ENCODE peak calls at places on chromosomes 5 and 9, in ten cellular contexts. Y is lower lobe of right lung; B is transverse colon; S is upper lobe of right lung; K is neuronal stem cell; C is adipocyte; Z is PC-9; A is naive thymus-derived CD4-positive, alpha-beta T cell; D is HAP-1; U is CD4-positive, alpha-beta memory T cell. Q is an unnamed sample.

GRCh38 chr9:136728548-136729123 is 14.1 kb downstream of the LCN10 start:
- DNase-seq in Y (peak; percentile 56), B (peak; percentile 31), S (no peak), K (no peak), C (peak; percentile 66), Z (no peak), A (no peak), D (no peak), U (no peak), Q (no peak)

GRCh38 chr5:27876071-27876470 is 837.7 kb upstream of the CDH9 start:
- DNase-seq in Y (no peak), B (no peak), S (no peak), K (no peak), C (no peak), Z (no peak), A (no peak), D (no peak), U (no peak), Q (no peak)

GRCh38 chr9:35666547-35666946 is 1.6 kb upstream of the ARHGEF39 start:
- DNase-seq in Y (no peak), B (no peak), S (no peak), K (no peak), C (no peak), Z (no peak), A (no peak), D (no peak), U (no peak), Q (no peak)

GRCh38 chr5:84239509-84239908 is 145.2 kb downstream of the EDIL3 start:
- DNase-seq in Y (no peak), B (no peak), S (no peak), K (no peak), C (peak; percentile 83), Z (peak; percentile 64), A (no peak), D (no peak), U (no peak), Q (no peak)

GRCh38 chr5:36396640-36397039 is 94.9 kb upstream of the RANBP3L start:
- DNase-seq in Y (no peak), B (no peak), S (no peak), K (no peak), C (no peak), Z (no peak), A (no peak), D (no peak), U (no peak), Q (no peak)

GRCh38 chr5:177471610-177472356 is 1.7 kb downstream of the DBN1 start:
- DNase-seq in Y (no peak), B (no peak), S (peak; percentile 63), K (no peak), C (peak; percentile 45), Z (no peak), A (no peak), D (peak; percentile 30), U (no peak), Q (no peak)

GRCh38 chr5:33313150-33313549 is 127.6 kb upstream of the TARS1 start:
- DNase-seq in Y (no peak), B (peak; percentile 68), S (no peak), K (no peak), C (peak; percentile 72), Z (peak; percentile 81), A (no peak), D (no peak), U (no peak), Q (no peak)

GRCh38 chr5:146967646-146968045 is 89.1 kb upstream of the PPP2R2B start:
- DNase-seq in Y (no peak), B (no peak), S (no peak), K (no peak), C (no peak), Z (no peak), A (no peak), D (no peak), U (no peak), Q (no peak)

GRCh38 chr9:71928376-71928775 is 16.9 kb downstream of the C9orf85 start:
- DNase-seq in Y (no peak), B (no peak), S (no peak), K (no peak), C (no peak), Z (no peak), A (no peak), D (no peak), U (no peak), Q (no peak)

GRCh38 chr5:104859437-104859836 is 1296.8 kb upstream of the NUDT12 start:
- DNase-seq in Y (no peak), B (no peak), S (no peak), K (no peak), C (peak; percentile 62), Z (no peak), A (no peak), D (no peak), U (no peak), Q (no peak)

GRCh38 chr5:111584651-111585050 is 72.3 kb upstream of the STARD4 start:
- DNase-seq in Y (no peak), B (no peak), S (no peak), K (no peak), C (peak; percentile 30), Z (peak; percentile 37), A (no peak), D (no peak), U (no peak), Q (no peak)

GRCh38 chr5:54658014-54658413 is 140.5 kb downstream of the SNX18 start:
- DNase-seq in Y (no peak), B (no peak), S (no peak), K (no peak), C (peak; percentile 53), Z (no peak), A (no peak), D (no peak), U (no peak), Q (no peak)

GRCh38 chr9:26975728-26976707 is 19.8 kb downstream of the IFT74 start:
- DNase-seq in Y (no peak), B (peak; percentile 56), S (no peak), K (peak; percentile 30), C (peak; percentile 28), Z (no peak), A (no peak), D (no peak), U (peak; percentile 12), Q (no peak)

GRCh38 chr9:97046228-97046627 is 7.3 kb upstream of the CTSV start:
- DNase-seq in Y (peak; percentile 73), B (peak; percentile 75), S (peak; percentile 80), K (no peak), C (no peak), Z (peak; percentile 99), A (no peak), D (no peak), U (no peak), Q (no peak)

GRCh38 chr5:98349251-98349989 is 424.0 kb upstream of the RGMB start:
- DNase-seq in Y (no peak), B (no peak), S (no peak), K (no peak), C (peak; percentile 24), Z (no peak), A (no peak), D (no peak), U (no peak), Q (no peak)

GRCh38 chr9:133386338-133386737 is 10.2 kb downstream of the STKLD1 start:
- DNase-seq in Y (no peak), B (no peak), S (no peak), K (no peak), C (no peak), Z (no peak), A (no peak), D (no peak), U (no peak), Q (no peak)

GRCh38 chr5:44001675-44002380 is 387.4 kb downstream of the FGF10 start:
- DNase-seq in Y (no peak), B (no peak), S (no peak), K (no peak), C (no peak), Z (no peak), A (no peak), D (no peak), U (no peak), Q (no peak)

GRCh38 chr5:43997647-43998251 is 391.5 kb downstream of the FGF10 start:
- DNase-seq in Y (no peak), B (no peak), S (no peak), K (no peak), C (no peak), Z (no peak), A (no peak), D (no peak), U (no peak), Q (no peak)

GRCh38 chr5:44002381-44002901 is 386.8 kb downstream of the FGF10 start:
- DNase-seq in Y (peak; percentile 32), B (no peak), S (no peak), K (no peak), C (no peak), Z (peak; percentile 76), A (no peak), D (no peak), U (no peak), Q (no peak)
- H3K27me3 ChIP-seq in Y (no peaks in the 10 kb centered on the region), B (no peaks in the 10 kb centered on the region), S (no peaks in the 10 kb centered on the region), K (no peaks in the 10 kb centered on the region), C (no peaks in the 10 kb centered on the region), Z (no peaks in the 10 kb centered on the region), A (no peaks in the 10 kb centered on the region), D (no peaks in the 10 kb centered on the region), U (no peaks in the 10 kb centered on the region), Q (no peaks in the 10 kb centered on the region)

GRCh38 chr5:171067540-171068130 is 205.8 kb downstream of the RANBP17 start:
- DNase-seq in Y (no peak), B (no peak), S (no peak), K (no peak), C (no peak), Z (no peak), A (no peak), D (no peak), U (no peak), Q (no peak)
- H3K9me3 ChIP-seq in Y (peaks cover 18% of the 10 kb centered on the region), B (peaks cover 20% of the 10 kb centered on the region), S (peaks cover 3% of the 10 kb centered on the region), K (peaks cover 7% of the 10 kb centered on the region), C (peaks cover 27% of the 10 kb centered on the region), Z (no peaks in the 10 kb centered on the region), A (no peaks in the 10 kb centered on the region), D (no peaks in the 10 kb centered on the region), U (peaks cover 7% of the 10 kb centered on the region), Q (no peaks in the 10 kb centered on the region)

DNA sequence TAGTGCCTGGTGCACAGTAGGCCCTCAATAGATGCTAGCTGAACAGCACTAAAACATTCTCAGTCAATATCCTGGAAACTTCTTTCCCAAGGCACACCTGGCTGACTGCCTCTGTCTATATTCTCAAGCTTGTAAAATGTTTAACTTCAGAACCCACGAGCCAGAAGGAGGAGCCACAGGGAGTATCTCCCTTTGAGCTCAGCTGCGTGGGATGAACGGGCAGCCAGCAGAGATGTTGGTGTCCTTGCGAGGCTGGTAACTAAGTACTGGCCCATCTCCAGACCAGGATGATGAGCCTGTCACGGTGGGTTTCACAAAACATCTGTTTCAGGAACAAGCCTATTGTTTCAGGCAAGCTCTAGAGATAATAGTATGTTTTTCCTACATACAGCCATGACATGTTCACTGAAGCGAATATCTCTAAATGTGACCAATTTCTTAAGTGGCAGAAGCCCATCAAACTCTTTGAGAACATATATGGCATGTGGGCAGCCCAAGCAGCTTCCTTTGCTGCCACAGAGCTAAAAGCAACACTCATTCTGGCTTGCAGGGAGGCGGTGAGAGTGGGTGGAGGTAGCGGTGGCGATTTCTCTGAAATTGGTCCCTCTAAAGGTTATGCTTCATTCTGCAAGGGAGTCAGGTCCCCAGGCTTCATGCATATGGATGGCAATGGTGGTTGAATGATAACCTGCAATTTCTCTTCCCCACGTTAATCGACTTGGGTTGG is 206.2 kb downstream of the TTLL11 start:
- DNase-seq in Y (no peak), B (no peak), S (no peak), K (no peak), C (no peak), Z (no peak), A (no peak), D (no peak), U (no peak), Q (no peak)
- H3K4me1 ChIP-seq in Y (no peaks in the 10 kb centered on the region), B (peaks cover 6% of the 10 kb centered on the region), S (no peaks in the 10 kb centered on the region), K (peaks cover 22% of the 10 kb centered on the region), C (peaks cover 25% of the 10 kb centered on the region), Z (no peaks in the 10 kb centered on the region), A (no peaks in the 10 kb centered on the region), D (no peaks in the 10 kb centered on the region), U (no peaks in the 10 kb centered on the region), Q (no peaks in the 10 kb centered on the region)

GRCh38 chr5:173234129-173234793 is 745 bp downstream of the NKX2-5 start:
- DNase-seq in Y (no peak), B (no peak), S (no peak), K (no peak), C (no peak), Z (no peak), A (no peak), D (no peak), U (no peak), Q (no peak)
- H3K27me3 ChIP-seq in Y (peaks cover 100% of the 10 kb centered on the region), B (peaks cover 100% of the 10 kb centered on the region), S (peaks cover 98% of the 10 kb centered on the region), K (peaks cover 89% of the 10 kb centered on the region), C (peaks cover 94% of the 10 kb centered on the region), Z (peaks cover 10% of the 10 kb centered on the region), A (no peaks in the 10 kb centered on the region), D (peaks cover 14% of the 10 kb centered on the region), U (peaks cover 75% of the 10 kb centered on the region), Q (peaks cover 69% of the 10 kb centered on the region)

Q was measured in effector memory CD4-positive, alpha-beta T cell.